ENCODE peak calls at places on chromosomes 3 and 15, in eight cellular contexts. B, X, D, N, M, O, I and K are unnamed samples.

GRCh38 chr15:57692709-57693108 is 13.8 kb upstream of the POLR2M start:
- DNase-seq in B (no peak), X (no peak), D (no peak), N (no peak), M (no peak), O (no peak), I (peak), K (no peak)

GRCh38 chr3:72492240-72492639 is 356.0 kb downstream of the SHQ1 start:
- DNase-seq in B (no peak), X (no peak), D (peak), N (no peak), M (no peak), O (no peak), I (peak), K (no peak)

GRCh38 chr15:59298876-59299275 is 73.8 kb downstream of the MYO1E start:
- DNase-seq in B (no peak), X (no peak), D (no peak), N (no peak), M (no peak), O (no peak), I (no peak), K (no peak)

GRCh38 chr3:188558343-188559068 is 404.5 kb downstream of the LPP start:
- DNase-seq in B (no peak), X (no peak), D (no peak), N (no peak), M (no peak), O (no peak), I (peak), K (no peak)

GRCh38 chr15:52139599-52140462 is 27.3 kb upstream of the BCL2L10 start:
- DNase-seq in B (peak), X (peak), D (peak), N (no peak), M (peak), O (peak), I (peak), K (peak)

GRCh38 chr15:66809664-66810063 is 107.6 kb downstream of the SMAD6 start:
- DNase-seq in B (no peak), X (no peak), D (no peak), N (no peak), M (no peak), O (no peak), I (no peak), K (no peak)

GRCh38 chr3:36823806-36824205 is 59.5 kb upstream of the DCLK3 start:
- DNase-seq in B (no peak), X (no peak), D (no peak), N (no peak), M (no peak), O (no peak), I (no peak), K (no peak)

GRCh38 chr3:62665627-62666433 is 209.4 kb downstream of the CADPS start:
- DNase-seq in B (peak), X (peak), D (peak), N (no peak), M (peak), O (peak), I (peak), K (peak)

GRCh38 chr3:122169911-122170310 is 13.6 kb upstream of the CASR start:
- DNase-seq in B (no peak), X (no peak), D (no peak), N (no peak), M (no peak), O (peak), I (peak), K (no peak)

GRCh38 chr3:80050826-80051601 is 283.2 kb upstream of the ROBO1 start:
- DNase-seq in B (no peak), X (no peak), D (no peak), N (no peak), M (no peak), O (no peak), I (no peak), K (no peak)

GRCh38 chr15:28219116-28219515 is 102.9 kb downstream of the HERC2 start:
- DNase-seq in B (no peak), X (no peak), D (no peak), N (no peak), M (no peak), O (no peak), I (no peak), K (no peak)

GRCh38 chr3:177551431-177551836 is 354.2 kb upstream of the TBL1XR1 start:
- DNase-seq in B (no peak), X (no peak), D (no peak), N (no peak), M (no peak), O (no peak), I (no peak), K (no peak)

GRCh38 chr15:81491414-81492101 is 117.5 kb upstream of the TMC3 start:
- DNase-seq in B (no peak), X (no peak), D (no peak), N (no peak), M (no peak), O (no peak), I (no peak), K (no peak)

GRCh38 chr15:77866596-77867125 is 210.8 kb downstream of the TBC1D2B start:
- DNase-seq in B (no peak), X (no peak), D (no peak), N (no peak), M (no peak), O (no peak), I (no peak), K (no peak)

GRCh38 chr3:130528120-130528519 is 11.1 kb downstream of the COL6A6 start:
- DNase-seq in B (no peak), X (no peak), D (no peak), N (no peak), M (no peak), O (no peak), I (no peak), K (no peak)

GRCh38 chr3:11155341-11156025 is 1.2 kb downstream of the HRH1 start:
- DNase-seq in B (peak), X (peak), D (peak), N (no peak), M (peak), O (peak), I (peak), K (peak)

GRCh38 chr3:187717572-187717971 is 15.2 kb upstream of the RTP2 start:
- DNase-seq in B (no peak), X (no peak), D (no peak), N (no peak), M (no peak), O (no peak), I (no peak), K (no peak)

GRCh38 chr3:175606650-175607318 is 747.6 kb downstream of the NAALADL2 start:
- DNase-seq in B (no peak), X (no peak), D (no peak), N (no peak), M (no peak), O (no peak), I (peak), K (no peak)

GRCh38 chr3:37521403-37521802 is 340.3 kb upstream of the CTDSPL start:
- DNase-seq in B (no peak), X (no peak), D (no peak), N (no peak), M (no peak), O (no peak), I (no peak), K (no peak)

GRCh38 chr3:149879872-149880271 is 66.9 kb downstream of the RNF13 start:
- DNase-seq in B (peak), X (peak), D (peak), N (no peak), M (peak), O (peak), I (peak), K (peak)

GRCh38 chr3:61936344-61936937 is 375.1 kb downstream of the PTPRG start:
- DNase-seq in B (no peak), X (no peak), D (no peak), N (no peak), M (peak), O (no peak), I (peak), K (no peak)

GRCh38 chr15:67067930-67068542 is 2.6 kb downstream of the SMAD3 start:
- DNase-seq in B (no peak), X (no peak), D (no peak), N (no peak), M (no peak), O (no peak), I (peak), K (no peak)